ENCODE peak calls at places on chromosomes 13 and 19, in four cellular contexts. One of them, this sample, is unnamed.

GRCh38 chr13:103625194-103625593 is 559.0 kb upstream of the SLC10A2 start:
- DNase-seq in NCI-H1436: no peak
- DNase-seq in right cardiac atrium: no peak
- DNase-seq in mesothelial cell of epicardium: no peak
- DNase-seq in this sample: peak; percentile 86

GRCh38 chr19:33194884-33195710 is 967 bp downstream of the LRP3 start:
- DNase-seq in right cardiac atrium: peak; percentile 75
- DNase-seq in NCI-H1436: no peak
- DNase-seq in mesothelial cell of epicardium: no peak
- DNase-seq in this sample: no peak

GRCh38 chr19:19059837-19060611 is 3.8 kb upstream of the SLC25A42 start:
- DNase-seq in mesothelial cell of epicardium: no peak
- DNase-seq in right cardiac atrium: peak; percentile 39
- DNase-seq in NCI-H1436: no peak
- DNase-seq in this sample: peak; percentile 72

GRCh38 chr13:99280166-99280565 is 22.0 kb upstream of the GPR18 start:
- DNase-seq in right cardiac atrium: no peak
- DNase-seq in mesothelial cell of epicardium: no peak
- DNase-seq in NCI-H1436: no peak
- DNase-seq in this sample: no peak

GRCh38 chr19:31543456-31543855 is 194.2 kb upstream of the TSHZ3 start:
- DNase-seq in mesothelial cell of epicardium: no peak
- DNase-seq in NCI-H1436: no peak
- DNase-seq in right cardiac atrium: no peak
- DNase-seq in this sample: no peak

GRCh38 chr19:5186293-5187050 is 154.1 kb downstream of the PTPRS start:
- DNase-seq in right cardiac atrium: no peak
- DNase-seq in mesothelial cell of epicardium: no peak
- DNase-seq in NCI-H1436: no peak
- DNase-seq in this sample: no peak

GRCh38 chr19:38395381-38396127 is 7.1 kb downstream of the SPRED3 start:
- DNase-seq in right cardiac atrium: no peak
- DNase-seq in mesothelial cell of epicardium: no peak
- DNase-seq in NCI-H1436: no peak
- DNase-seq in this sample: no peak

GRCh38 chr13:95643009-95643408 is 1.5 kb downstream of the DZIP1 start:
- DNase-seq in right cardiac atrium: no peak
- DNase-seq in NCI-H1436: no peak
- DNase-seq in mesothelial cell of epicardium: no peak
- DNase-seq in this sample: no peak

GRCh38 chr13:97219226-97219625 is 2.9 kb upstream of the MBNL2 start:
- DNase-seq in mesothelial cell of epicardium: no peak
- DNase-seq in NCI-H1436: no peak
- DNase-seq in right cardiac atrium: no peak
- DNase-seq in this sample: no peak

GRCh38 chr19:18685597-18686164 is 2.2 kb downstream of the CRTC1 start:
- DNase-seq in NCI-H1436: no peak
- DNase-seq in mesothelial cell of epicardium: no peak
- DNase-seq in right cardiac atrium: no peak
- DNase-seq in this sample: no peak

This sample was measured in SHP77.